ENCODE peak calls at places on chromosomes 1 and 21, in six cellular contexts. X is uterus, V is esophagus squamous epithelium, C is A549, B is body of pancreas, G is suprapubic skin. Y is an unnamed sample.

GRCh38 chr1:87449348-87449963 is 120.8 kb downstream of the LMO4 start:
- DNase-seq in C (no peak), X (peak; percentile 16), G (no peak), V (peak; percentile 19), B (peak; percentile 85), Y (no peak)

GRCh38 chr21:37829447-37829846 is 86.8 kb downstream of the KCNJ6 start:
- DNase-seq in G (no peak), V (no peak), B (peak; percentile 69), X (no peak), C (peak; percentile 10), Y (no peak)

GRCh38 chr1:28971980-28972771 is 57.8 kb downstream of the EPB41 start:
- DNase-seq in C (no peak), X (peak; percentile 37), B (no peak), G (peak; percentile 61), V (no peak), Y (peak; percentile 35)

GRCh38 chr1:55542901-55543504 is 327.8 kb upstream of the USP24 start:
- DNase-seq in X (no peak), B (no peak), V (no peak), G (no peak), C (no peak), Y (no peak)

GRCh38 chr1:232291681-232292080 is 338.3 kb downstream of the SIPA1L2 start:
- DNase-seq in B (no peak), X (no peak), V (no peak), C (no peak), G (no peak), Y (no peak)

GRCh38 chr1:244639561-244639960 is 13.4 kb upstream of the DESI2 start:
- DNase-seq in X (no peak), B (no peak), C (no peak), V (no peak), G (no peak), Y (no peak)

GRCh38 chr1:180515857-180516388 is 13.5 kb upstream of the ACBD6 start:
- DNase-seq in B (peak; percentile 73), X (peak; percentile 62), C (peak; percentile 84), G (no peak), V (no peak), Y (peak; percentile 89)

GRCh38 chr1:183239793-183240625 is 53.9 kb downstream of the LAMC2 start:
- DNase-seq in C (no peak), B (no peak), V (no peak), G (no peak), X (no peak), Y (no peak)

GRCh38 chr21:44333701-44334636 is 5.2 kb downstream of the CFAP410 start:
- DNase-seq in V (no peak), B (no peak), X (no peak), C (no peak), G (no peak), Y (no peak)

GRCh38 chr1:46466477-46467182 is 23.0 kb upstream of the DMBX1 start:
- DNase-seq in G (no peak), C (peak; percentile 18), X (peak; percentile 38), V (no peak), B (peak; percentile 28), Y (peak; percentile 33)

GRCh38 chr1:26693557-26694184 is 2.1 kb upstream of the ARID1A start:
- DNase-seq in G (no peak), X (no peak), C (no peak), B (no peak), V (no peak), Y (peak; percentile 30)

GRCh38 chr1:21906173-21907078 is 30.7 kb downstream of the HSPG2 start:
- DNase-seq in C (no peak), X (peak; percentile 88), G (peak; percentile 94), V (no peak), B (no peak), Y (no peak)

GRCh38 chr21:27021046-27021445 is 54.2 kb upstream of the ADAMTS5 start:
- DNase-seq in X (no peak), V (no peak), G (no peak), C (no peak), B (no peak), Y (no peak)

GRCh38 chr1:37945743-37946702 is 830 bp downstream of the INPP5B start:
- DNase-seq in G (peak; percentile 86), C (peak; percentile 43), V (no peak), B (peak; percentile 59), X (peak; percentile 72), Y (peak; percentile 86)

GRCh38 chr1:40312238-40313205 is 4.6 kb downstream of the COL9A2 start:
- DNase-seq in X (no peak), C (no peak), G (no peak), V (no peak), B (no peak), Y (no peak)

GRCh38 chr1:42567038-42567437 is 91.2 kb upstream of the PPIH start:
- DNase-seq in X (no peak), G (no peak), V (no peak), B (no peak), C (no peak), Y (no peak)

GRCh38 chr1:22636369-22636768 is at the start of gene C1QA:
- DNase-seq in C (no peak), G (peak; percentile 78), X (no peak), B (no peak), V (no peak), Y (peak; percentile 80)

GRCh38 chr1:152906023-152906565 is 2.3 kb upstream of the IVL start:
- DNase-seq in B (peak; percentile 24), X (no peak), C (no peak), G (no peak), V (no peak), Y (no peak)

GRCh38 chr1:217026506-217026905 is 303.3 kb upstream of the ESRRG start:
- DNase-seq in C (no peak), B (peak; percentile 12), X (no peak), V (no peak), G (no peak), Y (no peak)

GRCh38 chr1:109761227-109762038 is 2.3 kb downstream of the EPS8L3 start:
- DNase-seq in V (no peak), G (peak; percentile 56), B (peak; percentile 27), C (no peak), X (peak; percentile 17), Y (peak; percentile 7)

GRCh38 chr1:904271-904950 is 19.3 kb upstream of the SAMD11 start:
- DNase-seq in C (no peak), X (peak; percentile 88), G (peak; percentile 82), B (peak; percentile 73), V (no peak), Y (peak; percentile 57)

GRCh38 chr1:16055613-16056520 is 12.3 kb downstream of the CLCNKB start:
- DNase-seq in X (peak; percentile 85), B (peak; percentile 93), V (peak; percentile 28), G (peak; percentile 91), C (peak; percentile 82), Y (peak; percentile 78)

GRCh38 chr1:22296701-22297591 is 154.0 kb upstream of the WNT4 start:
- DNase-seq in C (no peak), G (no peak), X (no peak), V (no peak), B (no peak), Y (peak; percentile 10)

GRCh38 chr21:43774163-43774562 is 1.9 kb downstream of the CSTB start:
- DNase-seq in C (no peak), G (no peak), V (no peak), X (no peak), B (no peak), Y (no peak)

GRCh38 chr1:6962956-6963915 is 178.0 kb downstream of the CAMTA1 start:
- DNase-seq in G (peak; percentile 70), X (peak; percentile 52), B (peak; percentile 39), C (peak; percentile 86), V (no peak), Y (peak; percentile 85)

GRCh38 chr1:23634840-23635642 is 56.6 kb upstream of the RPL11 start:
- DNase-seq in B (peak; percentile 69), X (peak; percentile 58), V (no peak), C (peak; percentile 86), G (peak; percentile 78), Y (peak; percentile 64)

GRCh38 chr1:159296697-159297375 is 5.3 kb upstream of the FCER1A start:
- DNase-seq in C (no peak), X (no peak), V (no peak), B (no peak), G (no peak), Y (no peak)

GRCh38 chr21:32410916-32411315 is 1.6 kb upstream of the EVA1C start:
- DNase-seq in X (no peak), G (peak; percentile 50), V (no peak), B (no peak), C (no peak), Y (no peak)

GRCh38 chr21:32412998-32413504 is 545 bp downstream of the EVA1C start:
- DNase-seq in C (no peak), G (peak; percentile 78), B (peak; percentile 50), X (peak; percentile 61), V (no peak), Y (no peak)

GRCh38 chr21:32411366-32412161 is 942 bp upstream of the EVA1C start:
- DNase-seq in C (no peak), X (peak; percentile 93), V (peak; percentile 10), G (peak; percentile 96), B (peak; percentile 93), Y (peak; percentile 95)

GRCh38 chr21:32412162-32412997 is at the start of gene EVA1C:
- DNase-seq in G (peak; percentile 87), X (peak; percentile 77), B (peak; percentile 74), V (no peak), C (peak; percentile 51), Y (no peak)

DNA sequence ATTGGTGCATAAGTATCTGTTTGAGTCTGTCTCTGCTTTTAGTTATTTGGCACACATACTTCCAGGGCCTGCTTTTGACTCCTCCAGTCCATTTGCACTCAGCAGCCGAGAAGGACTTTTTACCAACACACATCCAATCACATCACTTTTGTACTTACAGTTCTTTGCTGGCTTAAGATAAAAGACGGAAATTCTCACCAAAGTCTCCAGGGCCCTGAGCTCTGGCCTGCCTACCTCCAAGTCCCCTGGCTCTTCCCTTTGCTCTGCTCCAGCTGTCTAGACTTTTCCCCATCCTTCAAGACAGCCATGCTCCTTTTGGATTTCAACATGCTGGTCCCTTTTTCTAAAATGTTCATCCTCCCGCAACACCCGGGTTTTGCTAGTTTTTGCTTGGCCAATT is 2.2 kb upstream of the EVA1C start:
- DNase-seq in V (no peak), G (no peak), X (no peak), C (no peak), B (no peak), Y (no peak)
- H3K4me3 ChIP-seq in V (no peak overlapping the region), G (no peak overlapping the region), X (no peak overlapping the region), C (no peak overlapping the region), B (no peak overlapping the region), Y (no peak overlapping the region)

GRCh38 chr1:154973344-154974085 is 966 bp upstream of the CKS1B start:
- DNase-seq in V (peak; percentile 85), G (peak; percentile 100), B (peak; percentile 98), X (peak; percentile 98), C (peak; percentile 88), Y (peak; percentile 98)
- TF ChIP-seq POLR2A in V (peak; percentile 9), G (no peak), B (peak; percentile 66), X (peak; percentile 42), C (peak; percentile 23), Y (peak; percentile 55)

DNA sequence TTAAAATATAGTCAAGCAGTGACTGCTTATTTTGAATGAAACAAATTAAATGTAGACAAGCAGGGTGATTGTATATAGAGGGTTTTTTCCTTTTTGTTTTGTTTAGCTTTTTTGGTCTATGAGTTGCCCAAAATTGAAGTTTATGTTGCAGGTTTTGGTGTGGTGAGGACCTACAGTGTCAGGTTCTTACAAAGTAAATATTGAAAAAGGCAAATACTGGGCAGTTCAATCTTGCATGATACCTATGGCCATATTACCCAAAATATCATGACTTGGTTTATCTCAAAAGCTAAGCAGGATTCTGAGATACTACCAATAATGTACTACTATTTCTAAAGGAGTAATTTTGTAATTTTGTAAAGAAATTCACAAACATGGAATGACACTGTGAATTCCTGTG is 1.8 kb downstream of the DNAJB4 start:
- DNase-seq in X (no peak), G (no peak), B (no peak), V (no peak), C (no peak), Y (no peak)
- H3K4me3 ChIP-seq in X (peak overlapping the region; percentile 49), G (peak overlapping the region; percentile 62), B (peak overlapping the region; percentile 48), V (peak overlapping the region; percentile 40), C (peak overlapping the region; percentile 58), Y (peak overlapping the region; percentile 42)

GRCh38 chr1:32334274-32334861 is 1.7 kb downstream of the MARCKSL1 start:
- DNase-seq in B (no peak), X (no peak), V (no peak), G (no peak), C (no peak), Y (no peak)
- TF ChIP-seq POLR2A in B (no peak), X (no peak), V (no peak), G (no peak), C (no peak), Y (no peak)

Y was measured in adrenal gland.